ENCODE peak calls at places on chromosomes 13 and 19, in five cellular contexts. K, T, P, B and X are unnamed samples.

GRCh38 chr13:112545866-112546265 is 42.1 kb downstream of the TUBGCP3 start:
- DNase-seq in T (no peak), K (no peak), B (no peak), P (no peak), X (no peak)

GRCh38 chr19:34217952-34218817 is 36.2 kb upstream of the GARRE1 start:
- DNase-seq in P (peak; percentile 57), K (no peak), B (no peak), T (no peak), X (no peak)

GRCh38 chr13:79398915-79399314 is 7.1 kb downstream of the RBM26 start:
- DNase-seq in B (no peak), P (no peak), K (no peak), T (no peak), X (no peak)

GRCh38 chr19:7658219-7658686 is 10.6 kb upstream of the RETN start:
- DNase-seq in T (no peak), K (no peak), P (no peak), B (no peak), X (no peak)

GRCh38 chr19:35013820-35014754 is 14.0 kb downstream of the GRAMD1A start:
- DNase-seq in K (no peak), P (no peak), T (no peak), B (no peak), X (no peak)

GRCh38 chr13:50033696-50034095 is 18.5 kb downstream of the KCNRG start:
- DNase-seq in K (no peak), B (no peak), T (no peak), P (no peak), X (no peak)

GRCh38 chr19:18437481-18438330 is at the start of gene ISYNA1:
- DNase-seq in T (peak; percentile 76), B (peak; percentile 56), P (no peak), K (no peak), X (no peak)

GRCh38 chr13:112968380-112968909 is 569 bp upstream of the MCF2L start:
- DNase-seq in T (peak; percentile 42), P (peak; percentile 8), B (peak; percentile 54), K (peak; percentile 84), X (peak; percentile 75)

GRCh38 chr13:113452942-113453901 is at the start of gene ADPRHL1:
- DNase-seq in P (peak; percentile 96), B (no peak), T (peak; percentile 91), K (no peak), X (no peak)

DNA sequence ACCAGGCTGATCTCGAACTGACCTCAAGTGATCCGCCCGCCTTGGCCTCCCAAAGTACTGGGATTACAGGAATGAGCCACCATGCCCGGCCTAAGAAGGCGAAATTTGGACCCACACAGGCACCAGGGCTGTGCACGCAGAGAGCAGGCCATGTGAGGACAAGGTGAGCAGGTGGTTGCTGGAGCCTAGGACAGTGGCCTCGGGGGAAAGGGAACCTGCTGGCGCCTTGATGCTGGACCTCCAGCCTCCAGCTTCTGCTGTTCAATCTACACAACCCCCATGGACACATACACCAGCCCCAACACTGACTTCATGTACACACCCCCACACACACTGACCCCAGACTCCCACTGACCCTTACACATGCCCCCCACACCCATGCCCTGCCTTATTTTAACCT is 41.8 kb upstream of the CCNE1 start:
- DNase-seq in K (peak; percentile 31), B (no peak), P (no peak), T (no peak), X (no peak)
- H3K4me1 ChIP-seq in K (no peaks in the 10 kb centered on the region), B (no peaks in the 10 kb centered on the region), P (no peaks in the 10 kb centered on the region), T (no peaks in the 10 kb centered on the region), X (no peaks in the 10 kb centered on the region)

DNA sequence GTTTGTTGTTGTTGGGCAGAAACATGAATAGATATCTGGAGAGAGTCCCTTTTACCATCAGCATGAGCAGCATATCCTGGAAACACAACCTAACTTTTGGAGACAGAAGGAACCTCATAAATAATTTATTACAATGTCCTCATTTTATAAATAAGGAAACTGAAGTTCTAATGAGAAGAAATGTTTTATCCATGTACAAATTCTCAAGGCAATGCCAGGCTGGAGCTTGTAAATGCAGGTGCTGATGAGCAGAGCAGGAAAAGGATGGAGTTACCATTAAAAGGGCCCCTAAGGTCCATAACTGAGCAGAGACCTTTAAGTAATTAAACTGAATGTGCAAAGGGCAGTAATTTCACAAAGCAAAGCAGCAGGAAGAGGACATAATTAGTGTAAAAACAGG is 17.3 kb downstream of the LCP1 start:
- DNase-seq in T (no peak), B (no peak), P (no peak), K (no peak), X (no peak)
- H3K4me3 ChIP-seq in T (no peak overlapping the region), B (no peak overlapping the region), P (no peak overlapping the region), K (no peak overlapping the region), X (no peak overlapping the region)

DNA sequence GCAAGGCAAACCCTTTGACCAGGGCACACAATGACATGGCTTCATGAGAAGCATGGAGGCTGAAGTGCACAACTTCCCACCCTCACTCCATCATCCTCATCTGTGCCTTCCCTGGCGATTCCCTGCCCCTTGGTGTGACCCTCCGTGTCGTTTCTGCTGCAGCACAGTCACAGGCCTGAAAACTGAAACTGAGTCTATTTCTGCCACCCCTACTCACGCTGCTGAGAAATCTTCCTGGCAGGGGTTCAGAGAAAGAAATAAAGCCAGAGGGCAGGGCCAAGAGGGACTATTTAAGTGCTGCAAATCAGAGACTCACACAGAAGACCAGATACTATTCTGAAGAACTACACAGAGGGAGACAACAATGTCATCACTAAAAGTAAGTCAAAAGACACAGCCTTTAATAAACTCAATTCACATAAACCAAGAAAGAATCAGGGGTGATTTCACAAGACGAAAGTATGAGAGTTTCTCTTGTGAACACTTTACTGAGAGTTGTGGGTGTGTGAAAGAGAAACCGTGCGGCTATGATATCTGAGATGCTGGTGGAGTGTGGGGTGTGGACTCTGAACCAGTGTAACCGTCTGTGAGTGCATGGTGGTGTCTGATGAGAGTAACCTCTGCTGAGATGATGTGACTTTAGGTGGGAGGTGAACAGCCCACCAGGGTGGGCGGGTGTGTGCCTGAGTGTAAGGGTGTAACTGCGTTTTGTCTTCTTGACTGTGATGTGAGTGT is 23.5 kb downstream of the LGALS16 start:
- DNase-seq in B (no peak), T (peak; percentile 60), K (no peak), P (peak; percentile 75), X (no peak)
- TF ChIP-seq CTCF in B (no peak), T (no peak), K (no peak), P (no peak), X (no peak)

DNA sequence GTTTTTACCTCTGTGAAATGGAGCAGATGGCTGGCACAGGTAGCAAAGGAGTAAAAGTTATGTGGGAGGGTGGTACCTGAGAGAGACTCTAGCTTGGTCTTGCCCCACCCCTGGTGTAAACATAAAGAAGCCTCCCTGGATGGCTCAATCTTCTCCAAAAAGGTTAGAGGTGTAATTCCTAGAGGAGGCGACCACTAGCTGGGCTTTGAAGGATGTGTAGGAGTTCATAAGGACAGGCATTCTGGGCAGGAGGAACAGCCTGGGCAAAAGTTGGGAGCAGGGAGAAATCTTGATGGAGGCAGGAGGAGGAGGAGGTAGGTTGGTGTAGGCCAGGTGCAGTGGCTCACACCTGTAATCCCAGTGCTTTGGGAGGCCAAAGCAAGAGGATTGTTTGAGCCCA is 7.8 kb upstream of the ICAM4 start:
- DNase-seq in T (no peak), P (no peak), K (no peak), B (no peak), X (no peak)
- H3K4me1 ChIP-seq in T (no peaks in the 10 kb centered on the region), P (no peaks in the 10 kb centered on the region), K (peaks cover 10% of the 10 kb centered on the region), B (peaks cover 19% of the 10 kb centered on the region), X (no peaks in the 10 kb centered on the region)

DNA sequence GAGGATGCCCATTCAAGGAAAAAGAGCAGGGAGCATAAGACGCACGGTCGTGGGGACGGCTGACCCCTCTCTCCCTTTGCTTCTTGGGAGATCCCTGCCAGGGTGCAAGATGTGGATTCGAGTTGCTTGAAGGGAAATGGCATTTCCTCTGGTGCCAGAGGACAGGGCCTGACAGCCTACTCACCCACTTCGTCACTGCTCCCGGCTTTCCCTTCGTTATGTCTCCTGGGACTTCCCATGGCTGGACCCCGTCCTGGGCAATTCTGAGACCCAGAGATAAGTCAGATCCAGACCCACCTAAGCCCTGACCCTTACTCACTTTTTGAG is 1.2 kb downstream of the TBC1D17 start:
- DNase-seq in K (no peak), T (peak; percentile 53), P (no peak), B (no peak), X (peak; percentile 30)
- H3K4me3 ChIP-seq in K (no peak overlapping the region), T (peak overlapping the region; percentile 69), P (peak overlapping the region; percentile 95), B (peak overlapping the region; percentile 50), X (no peak overlapping the region)

GRCh38 chr19:52286256-52286655 is 10.7 kb upstream of the ZNF480 start:
- DNase-seq in K (no peak), T (no peak), P (no peak), B (no peak), X (no peak)
- TF ChIP-seq CTCF in K (no peak), T (no peak), P (no peak), B (no peak), X (no peak)

DNA sequence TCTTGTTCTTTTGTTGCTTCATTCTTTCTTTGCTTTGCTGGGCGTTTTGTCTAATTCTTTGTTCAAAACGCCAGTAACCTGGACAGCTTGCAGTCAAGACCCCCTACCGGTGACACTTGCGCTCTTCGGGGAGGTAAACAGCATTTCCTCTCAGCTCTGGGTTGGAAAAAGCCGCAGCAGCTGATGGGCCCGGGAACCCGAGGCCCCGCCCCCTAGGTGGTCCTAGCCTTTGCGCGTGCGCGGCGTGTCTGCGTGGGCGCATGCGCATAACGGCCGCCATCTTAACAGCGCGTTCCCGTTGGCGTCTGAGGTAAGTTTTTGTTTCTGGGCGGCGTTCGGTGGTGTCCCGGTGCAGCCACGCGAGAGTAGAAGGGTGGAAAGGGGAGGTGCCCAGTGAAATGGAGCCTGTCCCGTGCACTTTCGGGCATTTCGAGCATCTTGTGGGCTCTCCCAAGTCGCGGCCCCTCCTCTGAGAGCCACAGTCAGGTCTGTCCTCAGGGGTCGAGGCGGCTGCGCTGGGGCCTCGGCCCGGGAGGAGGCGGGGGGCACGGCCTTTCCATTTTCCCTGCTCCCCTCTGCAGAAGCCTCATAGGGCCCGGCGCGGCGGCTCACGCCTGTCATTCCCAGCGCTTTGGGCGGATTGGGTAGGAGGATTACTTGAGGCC is at the start of gene ZNF559:
- DNase-seq in B (peak; percentile 91), P (peak; percentile 78), K (peak; percentile 96), T (peak; percentile 95), X (peak; percentile 91)
- H3K4me1 ChIP-seq in B (peaks cover 3% of the 10 kb centered on the region), P (no peaks in the 10 kb centered on the region), K (peaks cover 4% of the 10 kb centered on the region), T (peaks cover 5% of the 10 kb centered on the region), X (no peaks in the 10 kb centered on the region)